ENCODE peak calls at places on chromosome 15, in six cellular contexts. S is mucosa of descending colon; T is stimulated activated CD4-positive, alpha-beta T cell treated with anti-CD3 and anti-CD28 coated beads, TNF-alpha, amount 100 ng/mL, for 24 hours; C is astrocyte of the spinal cord; M is activated T-cell treated with anti-CD3 and anti-CD28 coated beads for 48 hours; X is tibial artery. Q is an unnamed sample.

GRCh38 chr15:80777836-80778620 is 1.1 kb upstream of the CEMIP start:
- DNase-seq in T (no peak), X (no peak), S (no peak), M (no peak), C (no peak), Q (no peak)

GRCh38 chr15:77864211-77865105 is 213.1 kb downstream of the TBC1D2B start:
- DNase-seq in C (no peak), S (no peak), M (no peak), X (peak; percentile 59), T (no peak), Q (no peak)

GRCh38 chr15:92879949-92880725 is 20.0 kb upstream of the CHD2 start:
- DNase-seq in C (no peak), S (no peak), X (no peak), T (no peak), M (no peak), Q (no peak)

GRCh38 chr15:32802296-32802936 is 84.6 kb downstream of the GREM1 start:
- DNase-seq in C (peak; percentile 96), M (peak; percentile 5), S (no peak), T (no peak), X (no peak), Q (peak; percentile 96)

GRCh38 chr15:94070341-94071275 is 160.8 kb upstream of the MCTP2 start:
- DNase-seq in M (no peak), S (peak; percentile 45), C (peak; percentile 66), X (no peak), T (no peak), Q (no peak)

GRCh38 chr15:63944681-63944955 is 101.7 kb downstream of the DAPK2 start:
- DNase-seq in X (no peak), M (no peak), S (no peak), T (no peak), C (no peak), Q (no peak)

GRCh38 chr15:65171428-65171827 is 13.7 kb downstream of the CLPX start:
- DNase-seq in S (no peak), C (no peak), T (no peak), X (no peak), M (no peak), Q (no peak)

GRCh38 chr15:98442379-98442833 is 205.9 kb upstream of the IGF1R start:
- DNase-seq in T (peak; percentile 13), C (peak; percentile 88), X (no peak), S (peak; percentile 67), M (peak; percentile 30), Q (peak; percentile 91)

GRCh38 chr15:71747128-71748083 is 62.9 kb upstream of the NR2E3 start:
- DNase-seq in M (no peak), T (no peak), X (no peak), C (peak; percentile 89), S (peak; percentile 41), Q (peak; percentile 26)

Q was measured in astrocyte of the cerebellum.